ENCODE peak calls at places on chromosome 13, in six cellular contexts. One of them, this sample, is unnamed.

GRCh38 chr13:49437705-49438104 is 6.2 kb downstream of the CAB39L start:
- DNase-seq in HT1080: no peak
- DNase-seq in fibroblast of the aortic adventitia: no peak
- DNase-seq in H9: no peak
- DNase-seq in stimulated activated CD4-positive, alpha-beta T cell treated with anti-CD3 and anti-CD28 coated beads, Interleukin-4, amount 100 ng/mL, for 4 hours: no peak
- DNase-seq in IMR-90: no peak
- DNase-seq in this sample: no peak

GRCh38 chr13:26246154-26246553 is 7.8 kb upstream of the CDK8 start:
- DNase-seq in HT1080: no peak
- DNase-seq in fibroblast of the aortic adventitia: no peak
- DNase-seq in H9: no peak
- DNase-seq in IMR-90: peak; percentile 15
- DNase-seq in stimulated activated CD4-positive, alpha-beta T cell treated with anti-CD3 and anti-CD28 coated beads, Interleukin-4, amount 100 ng/mL, for 4 hours: no peak
- DNase-seq in this sample: no peak

GRCh38 chr13:102901615-102902305 is 55.9 kb downstream of the ERCC5 start:
- DNase-seq in H9: no peak
- DNase-seq in HT1080: no peak
- DNase-seq in IMR-90: peak; percentile 17
- DNase-seq in fibroblast of the aortic adventitia: no peak
- DNase-seq in stimulated activated CD4-positive, alpha-beta T cell treated with anti-CD3 and anti-CD28 coated beads, Interleukin-4, amount 100 ng/mL, for 4 hours: no peak
- DNase-seq in this sample: no peak

GRCh38 chr13:84983321-84983720 is 815.9 kb downstream of the SLITRK6 start:
- DNase-seq in H9: no peak
- DNase-seq in fibroblast of the aortic adventitia: no peak
- DNase-seq in stimulated activated CD4-positive, alpha-beta T cell treated with anti-CD3 and anti-CD28 coated beads, Interleukin-4, amount 100 ng/mL, for 4 hours: no peak
- DNase-seq in HT1080: no peak
- DNase-seq in IMR-90: no peak
- DNase-seq in this sample: no peak

GRCh38 chr13:20160346-20161274 is at the start of gene GJA3:
- DNase-seq in fibroblast of the aortic adventitia: no peak
- DNase-seq in stimulated activated CD4-positive, alpha-beta T cell treated with anti-CD3 and anti-CD28 coated beads, Interleukin-4, amount 100 ng/mL, for 4 hours: peak; percentile 63
- DNase-seq in IMR-90: peak; percentile 39
- DNase-seq in HT1080: peak; percentile 27
- DNase-seq in H9: peak; percentile 77
- DNase-seq in this sample: no peak

GRCh38 chr13:26867451-26868067 is 107.0 kb upstream of the GPR12 start:
- DNase-seq in stimulated activated CD4-positive, alpha-beta T cell treated with anti-CD3 and anti-CD28 coated beads, Interleukin-4, amount 100 ng/mL, for 4 hours: peak; percentile 2
- DNase-seq in fibroblast of the aortic adventitia: peak; percentile 43
- DNase-seq in H9: no peak
- DNase-seq in HT1080: peak; percentile 7
- DNase-seq in IMR-90: peak; percentile 14
- DNase-seq in this sample: no peak

GRCh38 chr13:48859168-48860105 is 116.3 kb upstream of the FNDC3A start:
- DNase-seq in IMR-90: no peak
- DNase-seq in stimulated activated CD4-positive, alpha-beta T cell treated with anti-CD3 and anti-CD28 coated beads, Interleukin-4, amount 100 ng/mL, for 4 hours: no peak
- DNase-seq in fibroblast of the aortic adventitia: no peak
- DNase-seq in H9: peak; percentile 49
- DNase-seq in HT1080: no peak
- DNase-seq in this sample: no peak

GRCh38 chr13:26132756-26133155 is 80.9 kb upstream of the SHISA2 start:
- DNase-seq in H9: no peak
- DNase-seq in stimulated activated CD4-positive, alpha-beta T cell treated with anti-CD3 and anti-CD28 coated beads, Interleukin-4, amount 100 ng/mL, for 4 hours: no peak
- DNase-seq in IMR-90: peak; percentile 13
- DNase-seq in HT1080: peak; percentile 16
- DNase-seq in fibroblast of the aortic adventitia: peak; percentile 29
- DNase-seq in this sample: no peak

GRCh38 chr13:103878891-103879605 is 812.8 kb upstream of the SLC10A2 start:
- DNase-seq in fibroblast of the aortic adventitia: no peak
- DNase-seq in HT1080: no peak
- DNase-seq in stimulated activated CD4-positive, alpha-beta T cell treated with anti-CD3 and anti-CD28 coated beads, Interleukin-4, amount 100 ng/mL, for 4 hours: no peak
- DNase-seq in H9: no peak
- DNase-seq in IMR-90: no peak
- DNase-seq in this sample: no peak

GRCh38 chr13:23321534-23322241 is 111.8 kb downstream of the SACS start:
- DNase-seq in fibroblast of the aortic adventitia: peak; percentile 91
- DNase-seq in IMR-90: peak; percentile 94
- DNase-seq in HT1080: peak; percentile 86
- DNase-seq in H9: no peak
- DNase-seq in stimulated activated CD4-positive, alpha-beta T cell treated with anti-CD3 and anti-CD28 coated beads, Interleukin-4, amount 100 ng/mL, for 4 hours: no peak
- DNase-seq in this sample: peak; percentile 85

GRCh38 chr13:50236898-50237318 is 221.7 kb downstream of the KCNRG start:
- DNase-seq in HT1080: no peak
- DNase-seq in fibroblast of the aortic adventitia: peak; percentile 57
- DNase-seq in stimulated activated CD4-positive, alpha-beta T cell treated with anti-CD3 and anti-CD28 coated beads, Interleukin-4, amount 100 ng/mL, for 4 hours: no peak
- DNase-seq in IMR-90: peak; percentile 5
- DNase-seq in H9: no peak
- DNase-seq in this sample: no peak

GRCh38 chr13:87042946-87043345 is 628.2 kb upstream of the SLITRK5 start:
- DNase-seq in fibroblast of the aortic adventitia: no peak
- DNase-seq in H9: no peak
- DNase-seq in IMR-90: peak; percentile 51
- DNase-seq in HT1080: no peak
- DNase-seq in stimulated activated CD4-positive, alpha-beta T cell treated with anti-CD3 and anti-CD28 coated beads, Interleukin-4, amount 100 ng/mL, for 4 hours: no peak
- DNase-seq in this sample: no peak

GRCh38 chr13:75749407-75749806 is 113.3 kb downstream of the LMO7 start:
- DNase-seq in fibroblast of the aortic adventitia: peak; percentile 83
- DNase-seq in HT1080: peak; percentile 35
- DNase-seq in H9: no peak
- DNase-seq in IMR-90: peak; percentile 47
- DNase-seq in stimulated activated CD4-positive, alpha-beta T cell treated with anti-CD3 and anti-CD28 coated beads, Interleukin-4, amount 100 ng/mL, for 4 hours: no peak
- DNase-seq in this sample: no peak

GRCh38 chr13:69565334-69565733 is 542.3 kb upstream of the ATXN8OS start:
- DNase-seq in fibroblast of the aortic adventitia: no peak
- DNase-seq in H9: peak; percentile 64
- DNase-seq in HT1080: peak; percentile 91
- DNase-seq in stimulated activated CD4-positive, alpha-beta T cell treated with anti-CD3 and anti-CD28 coated beads, Interleukin-4, amount 100 ng/mL, for 4 hours: no peak
- DNase-seq in IMR-90: no peak
- DNase-seq in this sample: no peak

GRCh38 chr13:24261566-24261965 is 47.8 kb upstream of the C1QTNF9 start:
- DNase-seq in HT1080: no peak
- DNase-seq in H9: no peak
- DNase-seq in stimulated activated CD4-positive, alpha-beta T cell treated with anti-CD3 and anti-CD28 coated beads, Interleukin-4, amount 100 ng/mL, for 4 hours: no peak
- DNase-seq in fibroblast of the aortic adventitia: no peak
- DNase-seq in IMR-90: no peak
- DNase-seq in this sample: no peak

GRCh38 chr13:41407380-41407779 is 50.0 kb upstream of the RGCC start:
- DNase-seq in stimulated activated CD4-positive, alpha-beta T cell treated with anti-CD3 and anti-CD28 coated beads, Interleukin-4, amount 100 ng/mL, for 4 hours: no peak
- DNase-seq in HT1080: no peak
- DNase-seq in fibroblast of the aortic adventitia: no peak
- DNase-seq in IMR-90: peak; percentile 63
- DNase-seq in H9: no peak
- DNase-seq in this sample: no peak

GRCh38 chr13:21673592-21674270 is 2.9 kb downstream of the FGF9 start:
- DNase-seq in H9: peak; percentile 71
- DNase-seq in stimulated activated CD4-positive, alpha-beta T cell treated with anti-CD3 and anti-CD28 coated beads, Interleukin-4, amount 100 ng/mL, for 4 hours: peak; percentile 42
- DNase-seq in HT1080: no peak
- DNase-seq in IMR-90: peak; percentile 36
- DNase-seq in fibroblast of the aortic adventitia: peak; percentile 14
- DNase-seq in this sample: no peak

This sample was measured in glomerular endothelial cell.